ENCODE peak calls at places on chromosomes 12 and 14, in nine cellular contexts. One of them, this sample, is unnamed.

GRCh38 chr14:101489092-101489760 is 72.1 kb upstream of the DIO3 start:
- DNase-seq in transverse colon: no peak
- DNase-seq in breast epithelium: peak
- DNase-seq in GM12891: no peak
- DNase-seq in Panc1: no peak
- DNase-seq in stomach: no peak
- DNase-seq in HCT116: no peak
- DNase-seq in HepG2: peak
- DNase-seq in prostate gland: no peak
- DNase-seq in this sample: no peak

GRCh38 chr12:54697836-54698235 is 49.7 kb upstream of the DCD start:
- DNase-seq in transverse colon: no peak
- DNase-seq in breast epithelium: no peak
- DNase-seq in GM12891: no peak
- DNase-seq in Panc1: no peak
- DNase-seq in stomach: no peak
- DNase-seq in HCT116: no peak
- DNase-seq in HepG2: no peak
- DNase-seq in prostate gland: no peak
- DNase-seq in this sample: no peak

GRCh38 chr14:103679351-103679750 is 35.9 kb downstream of the XRCC3 start:
- DNase-seq in transverse colon: peak
- DNase-seq in breast epithelium: no peak
- DNase-seq in GM12891: no peak
- DNase-seq in Panc1: no peak
- DNase-seq in stomach: peak
- DNase-seq in HCT116: peak
- DNase-seq in HepG2: peak
- DNase-seq in prostate gland: peak
- DNase-seq in this sample: no peak

GRCh38 chr12:31303466-31303865 is 22.5 kb downstream of the SINHCAF start:
- DNase-seq in transverse colon: no peak
- DNase-seq in breast epithelium: no peak
- DNase-seq in GM12891: no peak
- DNase-seq in Panc1: no peak
- DNase-seq in stomach: no peak
- DNase-seq in HCT116: no peak
- DNase-seq in HepG2: no peak
- DNase-seq in prostate gland: no peak
- DNase-seq in this sample: no peak

GRCh38 chr14:44449694-44450093 is 57.4 kb downstream of the FSCB start:
- DNase-seq in transverse colon: peak
- DNase-seq in breast epithelium: no peak
- DNase-seq in GM12891: no peak
- DNase-seq in Panc1: no peak
- DNase-seq in stomach: no peak
- DNase-seq in HCT116: no peak
- DNase-seq in HepG2: peak
- DNase-seq in prostate gland: no peak
- DNase-seq in this sample: no peak

GRCh38 chr12:114703060-114703493 is 19.1 kb upstream of the TBX3 start:
- DNase-seq in transverse colon: no peak
- DNase-seq in breast epithelium: no peak
- DNase-seq in GM12891: no peak
- DNase-seq in Panc1: no peak
- DNase-seq in stomach: no peak
- DNase-seq in HCT116: no peak
- DNase-seq in HepG2: peak
- DNase-seq in prostate gland: no peak
- DNase-seq in this sample: no peak

GRCh38 chr12:88035271-88035906 is 6.2 kb upstream of the C12orf50 start:
- DNase-seq in transverse colon: peak
- DNase-seq in breast epithelium: peak
- DNase-seq in GM12891: peak
- DNase-seq in Panc1: peak
- DNase-seq in stomach: peak
- DNase-seq in HCT116: peak
- DNase-seq in HepG2: peak
- DNase-seq in prostate gland: peak
- DNase-seq in this sample: peak

GRCh38 chr14:50082308-50082742 is 34.0 kb downstream of the VCPKMT start:
- DNase-seq in transverse colon: no peak
- DNase-seq in breast epithelium: no peak
- DNase-seq in GM12891: no peak
- DNase-seq in Panc1: no peak
- DNase-seq in stomach: no peak
- DNase-seq in HCT116: no peak
- DNase-seq in HepG2: no peak
- DNase-seq in prostate gland: no peak
- DNase-seq in this sample: no peak

GRCh38 chr12:51419473-51420228 is 5.0 kb upstream of the SLC4A8 start:
- DNase-seq in transverse colon: no peak
- DNase-seq in breast epithelium: no peak
- DNase-seq in GM12891: no peak
- DNase-seq in Panc1: no peak
- DNase-seq in stomach: no peak
- DNase-seq in HCT116: no peak
- DNase-seq in HepG2: no peak
- DNase-seq in prostate gland: no peak
- DNase-seq in this sample: no peak
- TF ChIP-seq POLR2AphosphoS5 in transverse colon: no peak
- TF ChIP-seq POLR2AphosphoS5 in breast epithelium: no peak
- TF ChIP-seq POLR2AphosphoS5 in GM12891: no peak
- TF ChIP-seq POLR2AphosphoS5 in Panc1: no peak
- TF ChIP-seq POLR2AphosphoS5 in stomach: no peak
- TF ChIP-seq POLR2AphosphoS5 in HCT116: no peak
- TF ChIP-seq POLR2AphosphoS5 in HepG2: no peak
- TF ChIP-seq POLR2AphosphoS5 in prostate gland: no peak
- TF ChIP-seq POLR2AphosphoS5 in this sample: no peak

GRCh38 chr12:53208877-53209463 is 1.9 kb upstream of the ITGB7 start:
- DNase-seq in transverse colon: no peak
- DNase-seq in breast epithelium: no peak
- DNase-seq in GM12891: peak
- DNase-seq in Panc1: no peak
- DNase-seq in stomach: no peak
- DNase-seq in HCT116: no peak
- DNase-seq in HepG2: no peak
- DNase-seq in prostate gland: no peak
- DNase-seq in this sample: no peak
- TF ChIP-seq POLR2AphosphoS5 in transverse colon: no peak
- TF ChIP-seq POLR2AphosphoS5 in breast epithelium: no peak
- TF ChIP-seq POLR2AphosphoS5 in GM12891: peak
- TF ChIP-seq POLR2AphosphoS5 in Panc1: no peak
- TF ChIP-seq POLR2AphosphoS5 in stomach: no peak
- TF ChIP-seq POLR2AphosphoS5 in HCT116: no peak
- TF ChIP-seq POLR2AphosphoS5 in HepG2: no peak
- TF ChIP-seq POLR2AphosphoS5 in prostate gland: no peak
- TF ChIP-seq POLR2AphosphoS5 in this sample: no peak

GRCh38 chr12:96197503-96198272 is 3.5 kb downstream of the ELK3 start:
- DNase-seq in transverse colon: no peak
- DNase-seq in breast epithelium: no peak
- DNase-seq in GM12891: no peak
- DNase-seq in Panc1: no peak
- DNase-seq in stomach: no peak
- DNase-seq in HCT116: peak
- DNase-seq in HepG2: no peak
- DNase-seq in prostate gland: no peak
- DNase-seq in this sample: no peak
- TF ChIP-seq POLR2AphosphoS5 in transverse colon: no peak
- TF ChIP-seq POLR2AphosphoS5 in breast epithelium: no peak
- TF ChIP-seq POLR2AphosphoS5 in GM12891: no peak
- TF ChIP-seq POLR2AphosphoS5 in Panc1: no peak
- TF ChIP-seq POLR2AphosphoS5 in stomach: peak
- TF ChIP-seq POLR2AphosphoS5 in HCT116: peak
- TF ChIP-seq POLR2AphosphoS5 in HepG2: no peak
- TF ChIP-seq POLR2AphosphoS5 in prostate gland: no peak
- TF ChIP-seq POLR2AphosphoS5 in this sample: no peak

GRCh38 chr14:69317780-69318179 is 57.8 kb downstream of the GALNT16 start:
- DNase-seq in transverse colon: peak
- DNase-seq in breast epithelium: no peak
- DNase-seq in GM12891: no peak
- DNase-seq in Panc1: no peak
- DNase-seq in stomach: no peak
- DNase-seq in HCT116: no peak
- DNase-seq in HepG2: no peak
- DNase-seq in prostate gland: no peak
- DNase-seq in this sample: peak

GRCh38 chr14:69317392-69317755 is 57.4 kb downstream of the GALNT16 start:
- DNase-seq in transverse colon: no peak
- DNase-seq in breast epithelium: no peak
- DNase-seq in GM12891: no peak
- DNase-seq in Panc1: peak
- DNase-seq in stomach: no peak
- DNase-seq in HCT116: no peak
- DNase-seq in HepG2: no peak
- DNase-seq in prostate gland: no peak
- DNase-seq in this sample: peak

GRCh38 chr14:69315302-69315701 is 55.3 kb downstream of the GALNT16 start:
- DNase-seq in transverse colon: no peak
- DNase-seq in breast epithelium: no peak
- DNase-seq in GM12891: no peak
- DNase-seq in Panc1: no peak
- DNase-seq in stomach: no peak
- DNase-seq in HCT116: no peak
- DNase-seq in HepG2: no peak
- DNase-seq in prostate gland: no peak
- DNase-seq in this sample: peak

GRCh38 chr14:69318241-69318640 is 58.3 kb downstream of the GALNT16 start:
- DNase-seq in transverse colon: no peak
- DNase-seq in breast epithelium: no peak
- DNase-seq in GM12891: no peak
- DNase-seq in Panc1: no peak
- DNase-seq in stomach: no peak
- DNase-seq in HCT116: no peak
- DNase-seq in HepG2: no peak
- DNase-seq in prostate gland: no peak
- DNase-seq in this sample: peak

DNA sequence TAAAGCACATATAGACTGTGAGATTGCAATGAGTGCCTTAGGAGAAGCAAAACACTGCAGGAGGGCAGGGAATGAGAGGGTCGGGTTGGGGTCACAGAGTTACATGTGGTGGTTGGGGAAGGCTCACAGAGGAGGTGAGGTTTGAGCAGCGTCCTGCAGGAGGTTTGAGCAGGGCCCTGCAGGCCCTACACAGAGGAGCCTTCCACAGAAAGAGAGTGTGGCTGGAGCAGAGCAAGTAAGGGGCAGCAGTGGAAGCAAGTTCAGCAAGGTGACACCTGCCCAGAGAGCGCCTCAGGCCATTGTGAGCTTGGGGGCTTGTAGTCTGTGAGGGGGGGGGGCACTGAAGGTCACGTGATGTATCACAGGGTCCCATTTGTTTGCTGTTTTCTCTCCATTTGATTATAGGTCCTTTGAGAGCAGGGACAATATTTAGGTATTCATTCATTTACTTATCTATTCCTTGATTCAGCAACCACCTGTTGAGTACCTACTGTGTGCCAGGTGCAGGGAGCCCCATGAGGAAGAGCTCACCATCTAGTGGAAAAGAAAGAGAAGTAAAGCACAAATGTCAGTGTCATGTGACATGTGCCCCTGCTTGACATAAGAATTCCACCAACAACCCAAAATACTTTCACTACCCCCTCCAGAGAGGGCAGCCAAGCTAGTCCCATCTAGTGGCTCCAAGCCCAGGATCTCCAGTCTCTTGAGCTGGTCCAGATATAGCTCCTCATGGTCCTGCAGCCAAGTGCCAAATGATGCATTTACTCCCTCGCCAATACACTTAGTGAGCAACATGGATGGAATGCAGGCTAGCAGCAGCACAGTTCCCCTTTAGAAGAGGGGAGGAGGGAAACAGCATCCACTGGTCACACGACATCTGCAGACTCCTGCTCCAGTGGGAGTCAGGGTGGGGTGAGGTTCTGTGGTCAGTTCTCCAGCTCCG is 56.8 kb downstream of the GALNT16 start:
- DNase-seq in transverse colon: peak
- DNase-seq in breast epithelium: no peak
- DNase-seq in GM12891: no peak
- DNase-seq in Panc1: peak
- DNase-seq in stomach: no peak
- DNase-seq in HCT116: no peak
- DNase-seq in HepG2: no peak
- DNase-seq in prostate gland: no peak
- DNase-seq in this sample: peak
- TF ChIP-seq POLR2AphosphoS5 in transverse colon: peak
- TF ChIP-seq POLR2AphosphoS5 in breast epithelium: peak
- TF ChIP-seq POLR2AphosphoS5 in GM12891: no peak
- TF ChIP-seq POLR2AphosphoS5 in Panc1: no peak
- TF ChIP-seq POLR2AphosphoS5 in stomach: peak
- TF ChIP-seq POLR2AphosphoS5 in HCT116: no peak
- TF ChIP-seq POLR2AphosphoS5 in HepG2: no peak
- TF ChIP-seq POLR2AphosphoS5 in prostate gland: peak
- TF ChIP-seq POLR2AphosphoS5 in this sample: no peak

GRCh38 chr12:85626031-85626781 is 210.0 kb downstream of the RASSF9 start:
- DNase-seq in transverse colon: no peak
- DNase-seq in breast epithelium: no peak
- DNase-seq in GM12891: no peak
- DNase-seq in Panc1: no peak
- DNase-seq in stomach: no peak
- DNase-seq in HCT116: peak
- DNase-seq in HepG2: no peak
- DNase-seq in prostate gland: no peak
- DNase-seq in this sample: no peak
- TF ChIP-seq POLR2AphosphoS5 in transverse colon: no peak
- TF ChIP-seq POLR2AphosphoS5 in breast epithelium: no peak
- TF ChIP-seq POLR2AphosphoS5 in GM12891: no peak
- TF ChIP-seq POLR2AphosphoS5 in Panc1: no peak
- TF ChIP-seq POLR2AphosphoS5 in stomach: no peak
- TF ChIP-seq POLR2AphosphoS5 in HCT116: no peak
- TF ChIP-seq POLR2AphosphoS5 in HepG2: no peak
- TF ChIP-seq POLR2AphosphoS5 in prostate gland: no peak
- TF ChIP-seq POLR2AphosphoS5 in this sample: no peak

DNA sequence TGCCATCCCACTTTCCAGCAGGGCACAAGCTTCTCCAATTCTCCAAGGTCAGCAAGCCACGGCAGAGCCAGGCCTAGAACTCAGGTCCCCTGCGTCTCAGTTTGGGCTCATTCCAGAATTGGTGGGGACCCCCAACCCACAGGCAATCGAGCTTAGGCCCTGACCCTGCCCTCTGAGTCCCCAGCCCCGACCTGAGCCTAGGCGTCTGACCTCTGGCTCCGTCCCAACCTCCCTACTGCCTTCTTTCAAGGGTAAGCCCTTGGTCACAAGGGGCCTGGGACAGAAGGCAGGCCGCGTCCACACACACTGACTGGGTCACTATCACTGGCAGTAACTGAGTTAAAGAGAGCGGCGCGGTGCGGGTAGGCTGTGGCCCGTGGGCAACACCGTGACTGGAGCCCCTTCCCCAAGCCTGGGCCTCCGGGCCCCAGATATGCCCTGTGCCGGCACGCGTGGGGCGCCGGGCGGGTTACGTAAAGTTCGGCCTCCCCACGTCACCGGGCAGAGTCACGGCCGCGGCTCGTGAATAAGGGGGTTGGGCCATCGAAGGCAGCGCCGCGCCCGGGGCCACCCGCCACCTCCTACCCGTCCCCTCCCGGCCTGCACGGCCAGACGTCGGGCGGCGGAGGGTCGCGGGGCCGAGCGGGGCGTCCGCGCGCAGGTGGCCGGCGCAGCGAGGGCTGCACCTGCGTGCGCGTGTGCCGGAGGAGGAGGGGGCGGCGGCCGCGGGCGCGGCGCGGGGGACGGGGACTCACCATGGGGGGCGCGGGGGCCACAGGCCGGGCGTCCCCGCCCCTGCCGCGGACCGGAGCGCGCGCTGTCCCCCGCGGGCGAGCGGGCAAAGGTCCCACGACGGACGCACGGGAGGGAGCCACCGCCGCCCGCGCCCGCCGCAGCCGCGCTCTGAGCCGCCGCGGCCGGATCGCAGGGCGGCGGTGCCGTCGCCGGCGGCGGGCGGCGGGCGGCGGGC is 517 bp downstream of the ANKRD9 start:
- DNase-seq in transverse colon: peak
- DNase-seq in breast epithelium: no peak
- DNase-seq in GM12891: no peak
- DNase-seq in Panc1: no peak
- DNase-seq in stomach: peak
- DNase-seq in HCT116: no peak
- DNase-seq in HepG2: no peak
- DNase-seq in prostate gland: no peak
- DNase-seq in this sample: peak
- TF ChIP-seq POLR2AphosphoS5 in transverse colon: peak
- TF ChIP-seq POLR2AphosphoS5 in breast epithelium: no peak
- TF ChIP-seq POLR2AphosphoS5 in GM12891: no peak
- TF ChIP-seq POLR2AphosphoS5 in Panc1: no peak
- TF ChIP-seq POLR2AphosphoS5 in stomach: peak
- TF ChIP-seq POLR2AphosphoS5 in HCT116: no peak
- TF ChIP-seq POLR2AphosphoS5 in HepG2: no peak
- TF ChIP-seq POLR2AphosphoS5 in prostate gland: no peak
- TF ChIP-seq POLR2AphosphoS5 in this sample: no peak